ENCODE peak calls at places on chromosomes 1 and 21, in four cellular contexts. G is mucosa of descending colon, H is PC-9, O is stomach. L is an unnamed sample.

GRCh38 chr21:21688877-21689276 is 690.7 kb downstream of the NCAM2 start:
- DNase-seq in G (no peak), H (no peak), O (no peak), L (no peak)

GRCh38 chr1:8671313-8671917 is 146.0 kb downstream of the RERE start:
- DNase-seq in G (peak; percentile 48), H (no peak), O (no peak), L (no peak)

GRCh38 chr1:100400332-100400933 is 48.1 kb downstream of the CDC14A start:
- DNase-seq in G (peak; percentile 53), H (no peak), O (peak; percentile 46), L (no peak)

GRCh38 chr1:161367684-161368398 is at the start of gene CFAP126:
- DNase-seq in G (peak; percentile 41), H (peak; percentile 61), O (peak; percentile 49), L (no peak)

GRCh38 chr1:66296370-66296769 is 237.6 kb upstream of the SGIP1 start:
- DNase-seq in G (no peak), H (no peak), O (no peak), L (no peak)

GRCh38 chr1:24481098-24481497 is 21.5 kb upstream of the RCAN3 start:
- DNase-seq in G (peak; percentile 34), H (no peak), O (no peak), L (no peak)

GRCh38 chr1:203669739-203670138 is 43.1 kb downstream of the ATP2B4 start:
- DNase-seq in G (no peak), H (no peak), O (no peak), L (no peak)

GRCh38 chr1:112710159-112710558 is 3.2 kb upstream of the RHOC start:
- DNase-seq in G (no peak), H (no peak), O (no peak), L (no peak)

GRCh38 chr1:25099343-25099951 is 132.9 kb downstream of the SYF2 start:
- DNase-seq in G (peak; percentile 22), H (no peak), O (no peak), L (no peak)

GRCh38 chr1:189563784-189564183 is 913.9 kb downstream of the BRINP3 start:
- DNase-seq in G (no peak), H (no peak), O (no peak), L (no peak)

GRCh38 chr1:64290420-64290819 is 87.0 kb downstream of the UBE2U start:
- DNase-seq in G (no peak), H (no peak), O (no peak), L (no peak)

GRCh38 chr1:61434276-61434675 is 290.7 kb downstream of the TM2D1 start:
- DNase-seq in G (no peak), H (peak; percentile 52), O (no peak), L (no peak)

GRCh38 chr1:186212574-186213224 is 162.4 kb downstream of the TPR start:
- DNase-seq in G (peak; percentile 33), H (peak; percentile 82), O (no peak), L (no peak)

GRCh38 chr1:186807162-186807561 is 21.6 kb upstream of the PLA2G4A start:
- DNase-seq in G (no peak), H (no peak), O (no peak), L (no peak)

GRCh38 chr1:112707217-112708001 is 482 bp upstream of the RHOC start:
- DNase-seq in G (peak; percentile 92), H (peak; percentile 84), O (peak; percentile 89), L (peak; percentile 94)

GRCh38 chr1:54968581-54968980 is 11.8 kb upstream of the TMEM61 start:
- DNase-seq in G (no peak), H (no peak), O (peak; percentile 2), L (no peak)

GRCh38 chr1:11262171-11263049 is at the start of gene MTOR:
- DNase-seq in G (peak; percentile 99), H (peak; percentile 98), O (peak; percentile 99), L (peak; percentile 99)
- TF ChIP-seq CTCF in G (no peak), H (no peak), O (no peak), L (peak; percentile 29)

DNA sequence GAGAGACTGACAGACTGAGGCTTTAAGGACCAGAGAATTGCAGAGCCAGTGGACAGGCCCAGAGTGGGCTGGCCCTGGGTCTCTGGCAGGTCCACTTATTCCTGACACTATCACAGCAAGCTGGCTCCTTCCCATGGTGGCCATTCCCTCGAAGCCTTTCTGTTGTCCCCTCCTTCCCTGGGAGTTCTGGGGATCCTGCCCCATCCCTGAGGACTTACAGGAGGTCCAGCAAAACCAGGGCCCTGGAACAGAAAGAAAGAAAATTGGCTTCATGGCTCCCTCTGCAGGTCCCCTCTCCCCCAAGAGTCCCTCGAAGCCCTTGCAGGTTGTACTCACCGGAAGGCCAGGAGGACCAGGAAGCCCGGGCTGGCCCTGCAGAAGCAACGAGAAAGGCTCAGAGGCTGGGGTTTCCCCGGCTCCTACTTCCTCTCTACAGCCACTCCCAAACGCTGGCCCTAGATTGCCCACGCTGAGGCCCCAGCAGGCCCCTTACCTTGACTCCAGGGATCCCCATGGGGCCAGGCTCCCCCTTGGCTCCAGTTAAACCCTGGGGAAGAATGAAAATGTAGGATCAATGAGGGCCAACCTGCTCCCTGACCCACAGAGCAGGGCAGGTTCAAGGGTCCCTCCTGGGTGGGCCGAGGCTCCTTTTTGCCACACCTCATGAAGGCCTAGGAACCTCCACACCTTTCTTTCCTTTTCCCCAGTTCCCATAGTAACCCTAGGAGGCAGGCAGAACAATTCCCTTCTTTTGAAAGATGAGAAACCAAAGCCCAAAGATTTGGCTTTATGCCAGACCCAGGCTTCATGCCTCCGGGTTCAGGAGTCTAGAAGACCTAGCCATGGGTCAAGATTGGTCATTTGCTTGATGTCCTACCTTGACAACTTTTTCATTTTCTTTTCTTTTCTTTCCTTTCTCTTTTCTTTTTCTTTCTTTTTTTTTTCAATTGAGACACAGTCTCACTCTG is 4.6 kb downstream of the COL9A2 start:
- DNase-seq in G (peak; percentile 78), H (peak; percentile 45), O (peak; percentile 81), L (no peak)
- TF ChIP-seq CTCF in G (no peak), H (no peak), O (no peak), L (no peak)

DNA sequence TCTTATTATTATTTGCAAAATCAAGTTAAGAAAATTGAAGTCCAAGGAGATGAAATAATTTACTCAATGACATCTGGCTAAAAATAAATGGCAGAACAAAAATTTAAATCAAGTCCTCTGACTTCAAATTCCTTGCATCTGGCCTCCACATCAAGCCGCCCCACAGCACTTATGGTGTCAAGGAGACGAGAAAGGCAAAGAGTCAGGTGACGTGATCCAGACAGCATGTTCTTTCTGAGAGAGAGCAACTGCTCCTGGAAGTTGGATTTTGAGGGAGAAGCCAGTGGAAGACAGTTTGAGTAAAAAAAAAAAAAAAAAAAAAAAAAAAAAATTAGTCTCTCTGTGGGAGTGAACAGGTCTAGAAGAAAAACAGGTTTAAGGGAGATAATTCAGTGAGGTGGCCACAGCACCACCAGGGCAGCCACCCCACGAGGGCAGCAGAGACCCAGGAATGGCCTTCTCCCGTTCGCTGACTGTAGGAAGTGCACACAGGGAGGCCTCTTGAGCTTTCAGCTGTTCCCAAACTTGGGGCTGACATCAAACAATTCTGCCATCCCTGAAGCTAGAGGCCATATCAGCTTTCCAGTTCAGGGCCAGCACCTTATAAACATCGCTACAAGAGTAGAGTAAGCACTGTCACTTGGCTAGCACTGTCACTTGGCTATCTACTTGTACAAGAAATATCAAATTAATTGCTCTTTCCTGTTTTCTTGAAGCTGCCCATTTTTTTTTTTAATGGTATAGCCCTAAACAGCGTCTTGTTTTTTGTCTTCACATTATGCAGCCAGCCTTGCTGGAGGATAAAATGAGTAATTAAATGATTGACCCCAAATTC is 7.8 kb downstream of the C1orf162 start:
- DNase-seq in G (peak; percentile 85), H (peak; percentile 80), O (peak; percentile 77), L (no peak)
- TF ChIP-seq CTCF in G (peak; percentile 37), H (peak; percentile 86), O (peak; percentile 51), L (peak; percentile 75)

DNA sequence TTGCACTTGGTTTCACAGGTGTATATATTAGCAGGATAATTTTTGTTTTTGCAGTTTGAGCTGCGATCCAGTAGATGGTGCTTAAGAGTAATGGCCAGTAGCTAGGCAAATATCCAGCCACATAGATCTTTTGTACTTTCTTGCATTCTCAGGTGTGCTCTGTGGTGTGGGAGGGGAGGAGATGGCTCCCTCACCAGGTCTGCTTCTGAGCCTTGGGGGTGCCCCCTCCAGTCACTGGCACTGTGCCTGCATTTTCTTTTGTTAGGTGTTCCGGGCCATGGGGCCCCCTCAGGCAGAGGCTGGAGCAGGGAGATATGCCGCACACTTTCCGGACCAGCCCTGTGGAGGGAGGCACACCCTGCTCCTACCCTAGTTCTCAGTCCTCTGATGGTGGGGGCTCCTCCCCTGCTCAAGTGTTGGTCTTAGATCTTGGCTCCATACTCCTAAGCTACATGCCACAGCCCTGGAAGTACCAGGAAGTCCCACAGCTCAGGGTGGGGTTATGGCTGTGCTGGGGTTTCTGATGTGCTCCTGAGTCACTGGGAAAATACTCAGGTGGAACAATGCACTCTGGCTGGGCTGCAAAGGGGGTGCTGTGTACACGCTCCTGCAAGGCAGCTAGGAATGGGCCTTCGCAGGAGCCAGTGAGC is 197.6 kb upstream of the DMRTA2 start:
- DNase-seq in G (peak; percentile 50), H (peak; percentile 83), O (peak; percentile 64), L (no peak)
- TF ChIP-seq CTCF in G (peak; percentile 24), H (peak; percentile 67), O (peak; percentile 25), L (peak; percentile 51)

DNA sequence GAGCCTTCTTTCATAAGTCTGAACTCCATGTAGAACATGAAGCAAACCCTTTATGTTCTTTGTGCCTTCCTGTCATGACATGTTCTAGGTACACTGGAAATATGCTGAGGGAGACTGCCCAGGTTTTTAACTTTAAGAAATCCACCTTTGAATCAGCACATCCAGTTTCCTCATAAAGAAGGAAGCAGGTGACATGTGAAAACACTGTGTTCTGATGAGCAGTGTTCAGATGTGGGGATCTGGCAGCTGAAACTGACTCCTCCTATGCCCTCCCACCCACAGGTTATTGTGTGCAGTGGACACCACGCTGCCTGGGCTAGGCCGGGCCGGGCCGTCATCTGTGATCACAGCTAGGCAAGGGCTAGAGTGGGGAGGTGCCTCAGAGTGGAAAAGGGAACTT is 51.1 kb downstream of the CNN3 start:
- DNase-seq in G (no peak), H (no peak), O (no peak), L (no peak)
- TF ChIP-seq CTCF in G (no peak), H (no peak), O (no peak), L (no peak)

GRCh38 chr21:44941567-44941966 is 1.7 kb downstream of the SLX9 start:
- DNase-seq in G (no peak), H (no peak), O (no peak), L (no peak)

GRCh38 chr21:44939532-44940115 is at the start of gene SLX9:
- DNase-seq in G (peak; percentile 80), H (peak; percentile 55), O (peak; percentile 83), L (no peak)

GRCh38 chr21:44938976-44939531 is 775 bp upstream of the SLX9 start:
- DNase-seq in G (no peak), H (no peak), O (peak; percentile 49), L (no peak)

GRCh38 chr21:44942566-44942965 is 2.7 kb downstream of the SLX9 start:
- DNase-seq in G (peak; percentile 34), H (no peak), O (no peak), L (no peak)

GRCh38 chr21:44940116-44940631 is 345 bp downstream of the SLX9 start:
- DNase-seq in G (no peak), H (no peak), O (no peak), L (no peak)
- TF ChIP-seq CTCF in G (no peak), H (no peak), O (no peak), L (no peak)

GRCh38 chr1:16984717-16985116 is 4.3 kb upstream of the MFAP2 start:
- DNase-seq in G (no peak), H (peak; percentile 70), O (no peak), L (no peak)
- TF ChIP-seq CTCF in G (no peak), H (no peak), O (no peak), L (no peak)

GRCh38 chr1:232627645-232628334 is 2.1 kb downstream of the SIPA1L2 start:
- DNase-seq in G (peak; percentile 59), H (peak; percentile 74), O (no peak), L (no peak)
- TF ChIP-seq CTCF in G (no peak), H (peak; percentile 77), O (peak; percentile 28), L (peak; percentile 55)